ENCODE peak calls at places on chromosomes 7 and 10, in seven cellular contexts. Z is brain microvascular endothelial cell, K is astrocyte of the spinal cord, S is cardiac muscle cell, P is A549, Q is lower lobe of right lung, A is adrenal gland. W is an unnamed sample.

GRCh38 chr7:63039882-63040281 is 958.8 kb upstream of the ZNF722 start:
- DNase-seq in Z (no peak), K (no peak), S (no peak), P (no peak), Q (no peak), A (no peak), W (no peak)

GRCh38 chr10:93438796-93439253 is 43.3 kb downstream of the MYOF start:
- DNase-seq in Z (peak; percentile 24), K (no peak), S (peak; percentile 75), P (peak; percentile 74), Q (peak; percentile 66), A (no peak), W (no peak)

GRCh38 chr7:76356823-76357222 is 2.0 kb downstream of the YWHAG start:
- DNase-seq in Z (no peak), K (peak; percentile 47), S (no peak), P (peak; percentile 66), Q (no peak), A (peak; percentile 59), W (no peak)

GRCh38 chr7:12839508-12840153 is 152.2 kb downstream of the ARL4A start:
- DNase-seq in Z (no peak), K (no peak), S (peak; percentile 31), P (no peak), Q (no peak), A (no peak), W (no peak)

GRCh38 chr7:143345428-143345900 is 17.0 kb downstream of the FAM131B start:
- DNase-seq in Z (peak; percentile 7), K (peak; percentile 28), S (peak; percentile 72), P (peak; percentile 78), Q (peak; percentile 75), A (no peak), W (peak; percentile 41)

GRCh38 chr10:35707642-35708425 is 65.7 kb upstream of the FZD8 start:
- DNase-seq in Z (no peak), K (no peak), S (no peak), P (no peak), Q (no peak), A (no peak), W (no peak)

GRCh38 chr7:138798836-138799235 is 840 bp upstream of the ATP6V0A4 start:
- DNase-seq in Z (no peak), K (no peak), S (no peak), P (no peak), Q (no peak), A (no peak), W (no peak)

GRCh38 chr7:151837285-151838042 is 39.5 kb downstream of the PRKAG2 start:
- DNase-seq in Z (no peak), K (no peak), S (peak; percentile 31), P (no peak), Q (peak; percentile 42), A (no peak), W (no peak)

GRCh38 chr10:42755591-42756093 is 27.0 kb upstream of the BMS1 start:
- DNase-seq in Z (no peak), K (no peak), S (no peak), P (no peak), Q (no peak), A (no peak), W (no peak)

GRCh38 chr7:144459635-144460034 is 56.1 kb upstream of the NOBOX start:
- DNase-seq in Z (no peak), K (no peak), S (no peak), P (no peak), Q (no peak), A (no peak), W (no peak)

GRCh38 chr10:30059209-30060107 is at the start of gene JCAD:
- DNase-seq in Z (no peak), K (no peak), S (peak; percentile 85), P (peak; percentile 32), Q (peak; percentile 80), A (peak; percentile 83), W (no peak)

GRCh38 chr7:80517177-80517804 is 5.4 kb upstream of the GNAT3 start:
- DNase-seq in Z (no peak), K (no peak), S (no peak), P (no peak), Q (no peak), A (no peak), W (no peak)
- TF ChIP-seq CTCF in Z (no peak), K (no peak), S (no peak), P (no peak), Q (no peak), A (no peak), W (no peak)

GRCh38 chr10:71755179-71755879 is 18.0 kb downstream of the VSIR start:
- DNase-seq in Z (no peak), K (no peak), S (no peak), P (no peak), Q (no peak), A (no peak), W (no peak)
- H3K4me3 ChIP-seq in Z (no peak overlapping the region), K (no peak overlapping the region), S (no peak overlapping the region), P (no peak overlapping the region), Q (no peak overlapping the region), A (no peak overlapping the region), W (no peak overlapping the region)

GRCh38 chr7:30775992-30776391 is 4.8 kb downstream of the MINDY4 start:
- DNase-seq in Z (no peak), K (no peak), S (no peak), P (no peak), Q (no peak), A (no peak), W (no peak)

GRCh38 chr7:30776971-30777370 is 5.8 kb downstream of the MINDY4 start:
- DNase-seq in Z (no peak), K (no peak), S (no peak), P (no peak), Q (no peak), A (no peak), W (no peak)

GRCh38 chr7:30771859-30772429 is 727 bp downstream of the MINDY4 start:
- DNase-seq in Z (no peak), K (peak; percentile 19), S (no peak), P (no peak), Q (no peak), A (no peak), W (peak; percentile 33)

GRCh38 chr7:30772984-30773383 is 1.8 kb downstream of the MINDY4 start:
- DNase-seq in Z (no peak), K (no peak), S (no peak), P (no peak), Q (no peak), A (no peak), W (no peak)

GRCh38 chr7:30770936-30771858 is at the start of gene MINDY4:
- DNase-seq in Z (peak; percentile 40), K (peak; percentile 85), S (peak; percentile 81), P (peak; percentile 83), Q (peak; percentile 89), A (peak; percentile 89), W (peak; percentile 85)
- TF ChIP-seq CTCF in Z (peak; percentile 15), K (peak; percentile 10), S (no peak), P (no peak), Q (peak; percentile 13), A (no peak), W (no peak)

GRCh38 chr10:101141622-101142532 is 10.8 kb downstream of the TLX1 start:
- DNase-seq in Z (peak; percentile 71), K (peak; percentile 76), S (peak; percentile 88), P (peak; percentile 82), Q (peak; percentile 86), A (peak; percentile 84), W (peak; percentile 83)
- H3K4me3 ChIP-seq in Z (no peak overlapping the region), K (no peak overlapping the region), S (no peak overlapping the region), P (no peak overlapping the region), Q (no peak overlapping the region), A (no peak overlapping the region), W (no peak overlapping the region)

GRCh38 chr7:50657341-50657873 is 92.2 kb upstream of the DDC start:
- DNase-seq in Z (peak; percentile 38), K (peak; percentile 57), S (no peak), P (no peak), Q (no peak), A (no peak), W (peak; percentile 23)
- TF ChIP-seq CTCF in Z (no peak), K (no peak), S (peak; percentile 24), P (no peak), Q (peak; percentile 19), A (no peak), W (no peak)

DNA sequence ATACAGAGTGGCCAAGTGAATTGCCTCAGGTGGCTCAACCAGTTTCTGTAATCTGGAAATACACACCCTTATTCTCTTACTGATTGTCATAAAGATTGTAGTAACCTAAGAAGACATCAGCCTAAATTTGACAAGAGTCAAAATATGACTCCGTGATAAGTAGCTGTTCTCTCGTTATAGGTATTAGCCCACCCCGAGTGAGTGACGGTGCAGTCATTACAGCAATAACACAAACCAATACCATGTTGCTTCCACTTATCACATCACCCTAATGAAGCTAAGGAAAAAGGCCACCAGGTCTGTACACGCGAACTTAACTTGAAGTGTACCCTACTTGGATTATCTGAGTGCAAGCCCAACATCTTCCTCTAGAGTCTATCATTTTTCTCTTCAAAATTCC is 23.3 kb downstream of the PIK3AP1 start:
- DNase-seq in Z (no peak), K (no peak), S (no peak), P (no peak), Q (no peak), A (no peak), W (peak; percentile 57)
- H3K4me3 ChIP-seq in Z (no peak overlapping the region), K (no peak overlapping the region), S (no peak overlapping the region), P (no peak overlapping the region), Q (no peak overlapping the region), A (no peak overlapping the region), W (peak overlapping the region; percentile 57)

DNA sequence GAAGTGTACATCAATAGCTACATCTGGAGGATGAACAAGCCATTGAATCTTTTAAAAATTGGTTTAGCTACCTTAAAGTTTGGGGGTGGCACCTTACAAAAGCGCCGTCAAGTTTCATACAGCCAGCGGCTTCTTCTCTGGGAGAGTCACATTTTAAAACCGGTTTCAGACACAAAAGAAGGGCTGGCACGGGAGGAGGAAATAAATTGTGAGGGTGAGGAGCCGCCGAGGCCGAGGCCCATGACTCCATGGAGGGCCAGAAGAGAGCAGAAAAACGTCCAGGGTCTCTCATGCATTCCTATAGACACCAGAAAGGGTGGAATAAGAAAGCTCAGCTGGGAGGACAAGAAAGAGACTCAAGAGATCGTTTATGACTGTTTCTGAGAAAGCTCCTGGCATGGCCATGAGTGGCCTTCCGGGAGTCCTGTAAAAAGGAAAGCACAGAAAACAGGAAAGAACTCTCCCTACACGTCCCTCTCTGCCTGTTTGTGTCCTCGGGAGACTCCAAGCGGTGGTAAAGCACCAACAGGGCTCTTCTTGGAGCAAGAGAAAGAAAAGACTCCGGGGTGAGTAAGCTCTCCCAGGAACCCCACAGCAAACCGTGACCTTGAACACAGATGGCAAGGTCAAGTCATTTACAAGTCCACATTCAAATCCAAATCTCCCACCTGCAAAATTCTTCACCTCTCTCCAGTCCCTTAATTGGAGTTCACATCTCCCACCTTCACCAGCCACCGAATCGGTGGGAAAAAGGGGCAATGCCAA is 1.8 kb downstream of the FRAT2 start:
- DNase-seq in Z (peak; percentile 61), K (peak; percentile 83), S (peak; percentile 73), P (peak; percentile 43), Q (no peak), A (peak; percentile 65), W (peak; percentile 17)
- TF ChIP-seq CTCF in Z (peak; percentile 70), K (peak; percentile 52), S (peak; percentile 52), P (no peak), Q (peak; percentile 17), A (no peak), W (no peak)